ENCODE peak calls at places on chromosomes 1 and 21, in seven cellular contexts. One of them, this sample, is unnamed.

GRCh38 chr1:204084247-204084772 is 11.4 kb downstream of the SOX13 start:
- DNase-seq in GM23248: no peak
- DNase-seq in IMR-90: no peak
- DNase-seq in transverse colon: peak
- DNase-seq in AG04450: no peak
- DNase-seq in fibroblast of lung: no peak
- DNase-seq in testis: no peak
- DNase-seq in this sample: no peak

GRCh38 chr1:110876748-110877341 is 3.9 kb downstream of the CD53 start:
- DNase-seq in GM23248: no peak
- DNase-seq in IMR-90: no peak
- DNase-seq in transverse colon: no peak
- DNase-seq in AG04450: no peak
- DNase-seq in fibroblast of lung: no peak
- DNase-seq in testis: no peak
- DNase-seq in this sample: no peak

GRCh38 chr1:178057131-178057765 is 36.7 kb upstream of the RASAL2 start:
- DNase-seq in GM23248: peak
- DNase-seq in IMR-90: no peak
- DNase-seq in transverse colon: no peak
- DNase-seq in AG04450: no peak
- DNase-seq in fibroblast of lung: no peak
- DNase-seq in testis: no peak
- DNase-seq in this sample: no peak

GRCh38 chr21:41387042-41387819 is 25.4 kb downstream of the MX2 start:
- DNase-seq in GM23248: no peak
- DNase-seq in IMR-90: no peak
- DNase-seq in transverse colon: no peak
- DNase-seq in AG04450: no peak
- DNase-seq in fibroblast of lung: no peak
- DNase-seq in testis: peak
- DNase-seq in this sample: no peak

GRCh38 chr1:21143138-21143537 is 33.6 kb downstream of the EIF4G3 start:
- DNase-seq in GM23248: no peak
- DNase-seq in IMR-90: no peak
- DNase-seq in transverse colon: no peak
- DNase-seq in AG04450: no peak
- DNase-seq in fibroblast of lung: no peak
- DNase-seq in testis: no peak
- DNase-seq in this sample: no peak

GRCh38 chr1:192474080-192474683 is 101.4 kb upstream of the RGS1 start:
- DNase-seq in GM23248: peak
- DNase-seq in IMR-90: peak
- DNase-seq in transverse colon: no peak
- DNase-seq in AG04450: no peak
- DNase-seq in fibroblast of lung: no peak
- DNase-seq in testis: no peak
- DNase-seq in this sample: no peak

GRCh38 chr1:17148950-17149608 is 29.8 kb upstream of the PADI2 start:
- DNase-seq in GM23248: peak
- DNase-seq in IMR-90: no peak
- DNase-seq in transverse colon: no peak
- DNase-seq in AG04450: no peak
- DNase-seq in fibroblast of lung: no peak
- DNase-seq in testis: no peak
- DNase-seq in this sample: no peak

GRCh38 chr1:79711001-79711431 is 704.5 kb upstream of the ADGRL4 start:
- DNase-seq in GM23248: peak
- DNase-seq in IMR-90: peak
- DNase-seq in transverse colon: no peak
- DNase-seq in AG04450: no peak
- DNase-seq in fibroblast of lung: peak
- DNase-seq in testis: no peak
- DNase-seq in this sample: no peak

GRCh38 chr1:55374801-55375616 is 159.8 kb upstream of the USP24 start:
- DNase-seq in GM23248: peak
- DNase-seq in IMR-90: no peak
- DNase-seq in transverse colon: peak
- DNase-seq in AG04450: no peak
- DNase-seq in fibroblast of lung: no peak
- DNase-seq in testis: peak
- DNase-seq in this sample: no peak

GRCh38 chr1:33375316-33375715 is 54.4 kb upstream of the A3GALT2 start:
- DNase-seq in GM23248: no peak
- DNase-seq in IMR-90: no peak
- DNase-seq in transverse colon: no peak
- DNase-seq in AG04450: no peak
- DNase-seq in fibroblast of lung: no peak
- DNase-seq in testis: no peak
- DNase-seq in this sample: no peak

GRCh38 chr1:167219646-167220536 is 795 bp upstream of the POU2F1 start:
- DNase-seq in GM23248: peak
- DNase-seq in IMR-90: peak
- DNase-seq in transverse colon: peak
- DNase-seq in AG04450: peak
- DNase-seq in fibroblast of lung: peak
- DNase-seq in testis: peak
- DNase-seq in this sample: no peak

GRCh38 chr1:213148905-213149304 is 97.9 kb downstream of the RPS6KC1 start:
- DNase-seq in GM23248: no peak
- DNase-seq in IMR-90: no peak
- DNase-seq in transverse colon: no peak
- DNase-seq in AG04450: no peak
- DNase-seq in fibroblast of lung: no peak
- DNase-seq in testis: no peak
- DNase-seq in this sample: no peak

GRCh38 chr1:65065535-65066378 is 82.2 kb upstream of the AK4 start:
- DNase-seq in GM23248: peak
- DNase-seq in IMR-90: no peak
- DNase-seq in transverse colon: peak
- DNase-seq in AG04450: no peak
- DNase-seq in fibroblast of lung: no peak
- DNase-seq in testis: peak
- DNase-seq in this sample: no peak

GRCh38 chr1:64884261-64885040 is 81.9 kb downstream of the JAK1 start:
- DNase-seq in GM23248: peak
- DNase-seq in IMR-90: peak
- DNase-seq in transverse colon: no peak
- DNase-seq in AG04450: no peak
- DNase-seq in fibroblast of lung: peak
- DNase-seq in testis: no peak
- DNase-seq in this sample: no peak

GRCh38 chr1:162215902-162216301 is 146.4 kb downstream of the NOS1AP start:
- DNase-seq in GM23248: no peak
- DNase-seq in IMR-90: no peak
- DNase-seq in transverse colon: peak
- DNase-seq in AG04450: no peak
- DNase-seq in fibroblast of lung: peak
- DNase-seq in testis: no peak
- DNase-seq in this sample: no peak

GRCh38 chr1:167938083-167938482 is 1.2 kb upstream of the MPC2 start:
- DNase-seq in GM23248: no peak
- DNase-seq in IMR-90: no peak
- DNase-seq in transverse colon: no peak
- DNase-seq in AG04450: no peak
- DNase-seq in fibroblast of lung: no peak
- DNase-seq in testis: no peak
- DNase-seq in this sample: no peak

GRCh38 chr1:87392241-87393192 is 63.8 kb downstream of the LMO4 start:
- DNase-seq in GM23248: peak
- DNase-seq in IMR-90: peak
- DNase-seq in transverse colon: no peak
- DNase-seq in AG04450: no peak
- DNase-seq in fibroblast of lung: peak
- DNase-seq in testis: no peak
- DNase-seq in this sample: no peak

GRCh38 chr1:201455098-201455497 is 13.9 kb downstream of the PHLDA3 start:
- DNase-seq in GM23248: no peak
- DNase-seq in IMR-90: no peak
- DNase-seq in transverse colon: no peak
- DNase-seq in AG04450: no peak
- DNase-seq in fibroblast of lung: no peak
- DNase-seq in testis: no peak
- DNase-seq in this sample: no peak
- H3K27ac ChIP-seq in GM23248: peak
- H3K27ac ChIP-seq in IMR-90: no peak
- H3K27ac ChIP-seq in transverse colon: peak
- H3K27ac ChIP-seq in AG04450: no peak
- H3K27ac ChIP-seq in fibroblast of lung: no peak
- H3K27ac ChIP-seq in testis: no peak
- H3K27ac ChIP-seq in this sample: no peak

DNA sequence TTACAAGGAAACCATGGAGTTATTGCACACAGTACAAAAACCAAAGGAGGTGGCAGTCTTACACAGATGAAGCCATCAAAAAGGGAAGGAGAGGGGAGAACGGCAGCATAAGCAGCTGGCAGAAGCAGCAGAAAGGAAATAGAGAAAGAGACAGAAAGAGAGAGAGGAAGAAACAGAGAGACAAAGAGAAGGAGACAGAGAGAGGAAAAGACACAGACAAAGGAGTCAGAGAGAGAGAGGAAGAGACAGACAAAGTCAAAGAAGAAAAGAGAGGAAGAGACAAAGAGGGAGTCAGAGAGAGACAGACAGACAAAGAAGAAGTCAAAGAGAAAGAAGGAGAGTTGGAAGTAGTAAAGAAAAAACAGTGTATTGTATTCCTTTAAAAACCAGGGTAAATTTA is 143.0 kb downstream of the FASLG start:
- DNase-seq in GM23248: no peak
- DNase-seq in IMR-90: no peak
- DNase-seq in transverse colon: no peak
- DNase-seq in AG04450: no peak
- DNase-seq in fibroblast of lung: no peak
- DNase-seq in testis: no peak
- DNase-seq in this sample: no peak
- H3K27ac ChIP-seq in GM23248: no peak
- H3K27ac ChIP-seq in IMR-90: no peak
- H3K27ac ChIP-seq in transverse colon: no peak
- H3K27ac ChIP-seq in AG04450: no peak
- H3K27ac ChIP-seq in fibroblast of lung: no peak
- H3K27ac ChIP-seq in testis: no peak
- H3K27ac ChIP-seq in this sample: no peak

GRCh38 chr1:72705921-72706320 is 423.6 kb upstream of the NEGR1 start:
- DNase-seq in GM23248: no peak
- DNase-seq in IMR-90: no peak
- DNase-seq in transverse colon: no peak
- DNase-seq in AG04450: no peak
- DNase-seq in fibroblast of lung: no peak
- DNase-seq in testis: no peak
- DNase-seq in this sample: no peak

GRCh38 chr1:72704841-72705477 is 422.6 kb upstream of the NEGR1 start:
- DNase-seq in GM23248: no peak
- DNase-seq in IMR-90: no peak
- DNase-seq in transverse colon: no peak
- DNase-seq in AG04450: no peak
- DNase-seq in fibroblast of lung: no peak
- DNase-seq in testis: no peak
- DNase-seq in this sample: no peak
- H3K27ac ChIP-seq in GM23248: no peak
- H3K27ac ChIP-seq in IMR-90: no peak
- H3K27ac ChIP-seq in transverse colon: no peak
- H3K27ac ChIP-seq in AG04450: no peak
- H3K27ac ChIP-seq in fibroblast of lung: no peak
- H3K27ac ChIP-seq in testis: no peak
- H3K27ac ChIP-seq in this sample: no peak

GRCh38 chr1:208131631-208132286 is 112.4 kb downstream of the PLXNA2 start:
- DNase-seq in GM23248: no peak
- DNase-seq in IMR-90: no peak
- DNase-seq in transverse colon: no peak
- DNase-seq in AG04450: no peak
- DNase-seq in fibroblast of lung: no peak
- DNase-seq in testis: no peak
- DNase-seq in this sample: no peak
- H3K27ac ChIP-seq in GM23248: no peak
- H3K27ac ChIP-seq in IMR-90: no peak
- H3K27ac ChIP-seq in transverse colon: peak
- H3K27ac ChIP-seq in AG04450: no peak
- H3K27ac ChIP-seq in fibroblast of lung: no peak
- H3K27ac ChIP-seq in testis: no peak
- H3K27ac ChIP-seq in this sample: peak

DNA sequence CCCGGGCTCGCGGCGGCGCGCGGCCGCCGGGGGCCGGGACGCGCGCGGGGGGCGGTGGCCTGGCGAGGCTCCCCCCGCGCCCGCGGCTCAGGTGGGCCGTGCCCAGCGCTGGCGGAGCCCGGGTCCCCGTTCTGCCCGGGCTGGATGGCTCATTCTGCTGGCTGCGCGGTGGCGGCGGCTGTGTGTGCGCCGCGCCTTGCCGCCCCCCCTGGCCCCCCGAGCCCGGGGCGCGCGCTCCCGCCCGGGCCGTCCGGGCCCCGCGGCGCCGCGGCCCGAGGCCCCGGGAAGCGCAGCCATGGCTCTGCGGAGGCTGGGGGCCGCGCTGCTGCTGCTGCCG is at the start of gene EPHB2:
- DNase-seq in GM23248: peak
- DNase-seq in IMR-90: peak
- DNase-seq in transverse colon: peak
- DNase-seq in AG04450: no peak
- DNase-seq in fibroblast of lung: peak
- DNase-seq in testis: peak
- DNase-seq in this sample: no peak
- H3K27ac ChIP-seq in GM23248: no peak
- H3K27ac ChIP-seq in IMR-90: peak
- H3K27ac ChIP-seq in transverse colon: peak
- H3K27ac ChIP-seq in AG04450: no peak
- H3K27ac ChIP-seq in fibroblast of lung: no peak
- H3K27ac ChIP-seq in testis: no peak
- H3K27ac ChIP-seq in this sample: no peak

DNA sequence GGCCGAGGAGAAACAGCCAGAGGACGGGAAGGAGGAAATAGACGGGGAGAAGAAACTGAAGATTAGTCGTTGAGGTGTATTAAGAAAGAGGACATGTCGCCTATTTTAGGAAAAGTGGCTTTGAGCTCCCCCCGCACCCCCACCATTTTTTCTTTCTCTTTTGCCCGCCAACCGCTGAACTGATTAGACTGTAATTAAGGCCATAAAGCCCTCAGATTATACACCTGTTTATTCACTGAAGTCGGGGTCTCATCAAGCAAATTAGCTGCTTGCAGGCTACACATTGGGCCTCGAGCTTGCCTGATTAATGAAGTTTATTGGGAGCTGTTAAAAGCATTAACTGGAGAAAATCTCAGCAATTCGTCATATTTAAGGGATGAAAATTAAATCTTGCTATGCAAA is 119.4 kb upstream of the RRP15 start:
- DNase-seq in GM23248: no peak
- DNase-seq in IMR-90: no peak
- DNase-seq in transverse colon: no peak
- DNase-seq in AG04450: no peak
- DNase-seq in fibroblast of lung: no peak
- DNase-seq in testis: no peak
- DNase-seq in this sample: no peak
- H3K27ac ChIP-seq in GM23248: no peak
- H3K27ac ChIP-seq in IMR-90: no peak
- H3K27ac ChIP-seq in transverse colon: no peak
- H3K27ac ChIP-seq in AG04450: no peak
- H3K27ac ChIP-seq in fibroblast of lung: no peak
- H3K27ac ChIP-seq in testis: no peak
- H3K27ac ChIP-seq in this sample: no peak

DNA sequence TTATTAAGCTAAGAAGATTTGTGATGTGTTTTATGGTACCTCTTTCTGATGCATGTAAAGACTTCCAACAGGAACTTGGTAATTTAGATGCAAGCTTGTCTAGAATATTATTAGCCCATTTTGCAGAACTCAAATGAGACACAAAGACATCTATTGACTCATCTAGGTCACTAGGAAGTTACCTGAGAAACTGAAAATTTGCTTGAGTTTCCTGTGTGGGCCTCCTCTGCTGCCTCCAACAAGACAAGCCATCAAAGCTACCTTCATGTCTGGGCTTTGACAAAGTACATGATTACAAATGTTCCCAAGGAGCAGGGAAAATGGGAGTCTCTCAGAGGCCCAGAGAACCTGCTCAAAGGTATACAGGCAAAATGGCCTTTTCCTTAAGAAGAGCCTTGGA is 5.6 kb downstream of the RUNX1 start:
- DNase-seq in GM23248: no peak
- DNase-seq in IMR-90: no peak
- DNase-seq in transverse colon: no peak
- DNase-seq in AG04450: no peak
- DNase-seq in fibroblast of lung: no peak
- DNase-seq in testis: no peak
- DNase-seq in this sample: no peak
- H3K27ac ChIP-seq in GM23248: no peak
- H3K27ac ChIP-seq in IMR-90: no peak
- H3K27ac ChIP-seq in transverse colon: no peak
- H3K27ac ChIP-seq in AG04450: no peak
- H3K27ac ChIP-seq in fibroblast of lung: no peak
- H3K27ac ChIP-seq in testis: no peak
- H3K27ac ChIP-seq in this sample: no peak

This sample was measured in epithelial cell of prostate.